ENCODE peak calls at places on chromosome 3, in seven cellular contexts. One of them, this sample, is unnamed.

GRCh38 chr3:146189519-146190173 is 28.7 kb upstream of the PLOD2 start:
- DNase-seq in frontal cortex: peak
- DNase-seq in A172: peak
- DNase-seq in activated CD4-positive, CD25-positive, alpha-beta regulatory T cell treated with anti-CD3 and anti-CD28 coated beads, Interleukin-2, amount 50 U/mL, for 72 hours: no peak
- DNase-seq in psoas muscle: no peak
- DNase-seq in activated CD8-positive, alpha-beta memory T cell treated with anti-CD3 and anti-CD28 coated beads for 1 hour: no peak
- DNase-seq in activated gamma-delta T cell treated with Interleukin-2 at 50 U/mL for 16 hours: no peak
- DNase-seq in this sample: no peak

GRCh38 chr3:61688307-61688695 is 126.9 kb downstream of the PTPRG start:
- DNase-seq in frontal cortex: no peak
- DNase-seq in A172: no peak
- DNase-seq in activated CD4-positive, CD25-positive, alpha-beta regulatory T cell treated with anti-CD3 and anti-CD28 coated beads, Interleukin-2, amount 50 U/mL, for 72 hours: no peak
- DNase-seq in psoas muscle: no peak
- DNase-seq in activated CD8-positive, alpha-beta memory T cell treated with anti-CD3 and anti-CD28 coated beads for 1 hour: no peak
- DNase-seq in activated gamma-delta T cell treated with Interleukin-2 at 50 U/mL for 16 hours: no peak
- DNase-seq in this sample: no peak

GRCh38 chr3:176633511-176633910 is 563.8 kb downstream of the TBL1XR1 start:
- DNase-seq in frontal cortex: no peak
- DNase-seq in A172: no peak
- DNase-seq in activated CD4-positive, CD25-positive, alpha-beta regulatory T cell treated with anti-CD3 and anti-CD28 coated beads, Interleukin-2, amount 50 U/mL, for 72 hours: no peak
- DNase-seq in psoas muscle: no peak
- DNase-seq in activated CD8-positive, alpha-beta memory T cell treated with anti-CD3 and anti-CD28 coated beads for 1 hour: no peak
- DNase-seq in activated gamma-delta T cell treated with Interleukin-2 at 50 U/mL for 16 hours: no peak
- DNase-seq in this sample: no peak

GRCh38 chr3:175737646-175738572 is 878.8 kb downstream of the NAALADL2 start:
- DNase-seq in frontal cortex: no peak
- DNase-seq in A172: peak
- DNase-seq in activated CD4-positive, CD25-positive, alpha-beta regulatory T cell treated with anti-CD3 and anti-CD28 coated beads, Interleukin-2, amount 50 U/mL, for 72 hours: no peak
- DNase-seq in psoas muscle: no peak
- DNase-seq in activated CD8-positive, alpha-beta memory T cell treated with anti-CD3 and anti-CD28 coated beads for 1 hour: no peak
- DNase-seq in activated gamma-delta T cell treated with Interleukin-2 at 50 U/mL for 16 hours: no peak
- DNase-seq in this sample: no peak

GRCh38 chr3:46845860-46846623 is 17.2 kb downstream of the MYL3 start:
- DNase-seq in frontal cortex: peak
- DNase-seq in A172: peak
- DNase-seq in activated CD4-positive, CD25-positive, alpha-beta regulatory T cell treated with anti-CD3 and anti-CD28 coated beads, Interleukin-2, amount 50 U/mL, for 72 hours: peak
- DNase-seq in psoas muscle: peak
- DNase-seq in activated CD8-positive, alpha-beta memory T cell treated with anti-CD3 and anti-CD28 coated beads for 1 hour: peak
- DNase-seq in activated gamma-delta T cell treated with Interleukin-2 at 50 U/mL for 16 hours: peak
- DNase-seq in this sample: peak

GRCh38 chr3:4224331-4224730 is 78.8 kb upstream of the SETMAR start:
- DNase-seq in frontal cortex: no peak
- DNase-seq in A172: no peak
- DNase-seq in activated CD4-positive, CD25-positive, alpha-beta regulatory T cell treated with anti-CD3 and anti-CD28 coated beads, Interleukin-2, amount 50 U/mL, for 72 hours: no peak
- DNase-seq in psoas muscle: no peak
- DNase-seq in activated CD8-positive, alpha-beta memory T cell treated with anti-CD3 and anti-CD28 coated beads for 1 hour: no peak
- DNase-seq in activated gamma-delta T cell treated with Interleukin-2 at 50 U/mL for 16 hours: no peak
- DNase-seq in this sample: no peak

GRCh38 chr3:190722181-190722905 is 140.2 kb downstream of the GMNC start:
- DNase-seq in frontal cortex: no peak
- DNase-seq in A172: no peak
- DNase-seq in activated CD4-positive, CD25-positive, alpha-beta regulatory T cell treated with anti-CD3 and anti-CD28 coated beads, Interleukin-2, amount 50 U/mL, for 72 hours: no peak
- DNase-seq in psoas muscle: no peak
- DNase-seq in activated CD8-positive, alpha-beta memory T cell treated with anti-CD3 and anti-CD28 coated beads for 1 hour: no peak
- DNase-seq in activated gamma-delta T cell treated with Interleukin-2 at 50 U/mL for 16 hours: no peak
- DNase-seq in this sample: no peak

GRCh38 chr3:41053220-41053619 is 146.1 kb upstream of the CTNNB1 start:
- DNase-seq in frontal cortex: no peak
- DNase-seq in A172: no peak
- DNase-seq in activated CD4-positive, CD25-positive, alpha-beta regulatory T cell treated with anti-CD3 and anti-CD28 coated beads, Interleukin-2, amount 50 U/mL, for 72 hours: no peak
- DNase-seq in psoas muscle: no peak
- DNase-seq in activated CD8-positive, alpha-beta memory T cell treated with anti-CD3 and anti-CD28 coated beads for 1 hour: no peak
- DNase-seq in activated gamma-delta T cell treated with Interleukin-2 at 50 U/mL for 16 hours: no peak
- DNase-seq in this sample: no peak

GRCh38 chr3:159669024-159669476 is 319.6 kb upstream of the IL12A start:
- DNase-seq in frontal cortex: no peak
- DNase-seq in A172: peak
- DNase-seq in activated CD4-positive, CD25-positive, alpha-beta regulatory T cell treated with anti-CD3 and anti-CD28 coated beads, Interleukin-2, amount 50 U/mL, for 72 hours: no peak
- DNase-seq in psoas muscle: no peak
- DNase-seq in activated CD8-positive, alpha-beta memory T cell treated with anti-CD3 and anti-CD28 coated beads for 1 hour: no peak
- DNase-seq in activated gamma-delta T cell treated with Interleukin-2 at 50 U/mL for 16 hours: no peak
- DNase-seq in this sample: no peak

GRCh38 chr3:123635717-123636116 is 50.9 kb upstream of the HACD2 start:
- DNase-seq in frontal cortex: no peak
- DNase-seq in A172: no peak
- DNase-seq in activated CD4-positive, CD25-positive, alpha-beta regulatory T cell treated with anti-CD3 and anti-CD28 coated beads, Interleukin-2, amount 50 U/mL, for 72 hours: no peak
- DNase-seq in psoas muscle: no peak
- DNase-seq in activated CD8-positive, alpha-beta memory T cell treated with anti-CD3 and anti-CD28 coated beads for 1 hour: no peak
- DNase-seq in activated gamma-delta T cell treated with Interleukin-2 at 50 U/mL for 16 hours: no peak
- DNase-seq in this sample: no peak

GRCh38 chr3:195207731-195208130 is 63.2 kb downstream of the XXYLT1 start:
- DNase-seq in frontal cortex: no peak
- DNase-seq in A172: no peak
- DNase-seq in activated CD4-positive, CD25-positive, alpha-beta regulatory T cell treated with anti-CD3 and anti-CD28 coated beads, Interleukin-2, amount 50 U/mL, for 72 hours: no peak
- DNase-seq in psoas muscle: no peak
- DNase-seq in activated CD8-positive, alpha-beta memory T cell treated with anti-CD3 and anti-CD28 coated beads for 1 hour: no peak
- DNase-seq in activated gamma-delta T cell treated with Interleukin-2 at 50 U/mL for 16 hours: no peak
- DNase-seq in this sample: no peak

GRCh38 chr3:182364323-182364722 is 429.0 kb upstream of the ATP11B start:
- DNase-seq in frontal cortex: peak
- DNase-seq in A172: peak
- DNase-seq in activated CD4-positive, CD25-positive, alpha-beta regulatory T cell treated with anti-CD3 and anti-CD28 coated beads, Interleukin-2, amount 50 U/mL, for 72 hours: no peak
- DNase-seq in psoas muscle: no peak
- DNase-seq in activated CD8-positive, alpha-beta memory T cell treated with anti-CD3 and anti-CD28 coated beads for 1 hour: no peak
- DNase-seq in activated gamma-delta T cell treated with Interleukin-2 at 50 U/mL for 16 hours: no peak
- DNase-seq in this sample: peak

GRCh38 chr3:179788996-179789395 is 136.2 kb downstream of the USP13 start:
- DNase-seq in frontal cortex: no peak
- DNase-seq in A172: no peak
- DNase-seq in activated CD4-positive, CD25-positive, alpha-beta regulatory T cell treated with anti-CD3 and anti-CD28 coated beads, Interleukin-2, amount 50 U/mL, for 72 hours: no peak
- DNase-seq in psoas muscle: no peak
- DNase-seq in activated CD8-positive, alpha-beta memory T cell treated with anti-CD3 and anti-CD28 coated beads for 1 hour: no peak
- DNase-seq in activated gamma-delta T cell treated with Interleukin-2 at 50 U/mL for 16 hours: no peak
- DNase-seq in this sample: no peak

GRCh38 chr3:81003817-81004216 is 757.6 kb downstream of the GBE1 start:
- DNase-seq in frontal cortex: no peak
- DNase-seq in A172: no peak
- DNase-seq in activated CD4-positive, CD25-positive, alpha-beta regulatory T cell treated with anti-CD3 and anti-CD28 coated beads, Interleukin-2, amount 50 U/mL, for 72 hours: no peak
- DNase-seq in psoas muscle: no peak
- DNase-seq in activated CD8-positive, alpha-beta memory T cell treated with anti-CD3 and anti-CD28 coated beads for 1 hour: no peak
- DNase-seq in activated gamma-delta T cell treated with Interleukin-2 at 50 U/mL for 16 hours: no peak
- DNase-seq in this sample: no peak

GRCh38 chr3:69364354-69364753 is 21.5 kb downstream of the FRMD4B start:
- DNase-seq in frontal cortex: no peak
- DNase-seq in A172: peak
- DNase-seq in activated CD4-positive, CD25-positive, alpha-beta regulatory T cell treated with anti-CD3 and anti-CD28 coated beads, Interleukin-2, amount 50 U/mL, for 72 hours: no peak
- DNase-seq in psoas muscle: no peak
- DNase-seq in activated CD8-positive, alpha-beta memory T cell treated with anti-CD3 and anti-CD28 coated beads for 1 hour: no peak
- DNase-seq in activated gamma-delta T cell treated with Interleukin-2 at 50 U/mL for 16 hours: no peak
- DNase-seq in this sample: no peak

GRCh38 chr3:24639640-24640329 is 145.1 kb upstream of the THRB start:
- DNase-seq in frontal cortex: no peak
- DNase-seq in A172: no peak
- DNase-seq in activated CD4-positive, CD25-positive, alpha-beta regulatory T cell treated with anti-CD3 and anti-CD28 coated beads, Interleukin-2, amount 50 U/mL, for 72 hours: no peak
- DNase-seq in psoas muscle: no peak
- DNase-seq in activated CD8-positive, alpha-beta memory T cell treated with anti-CD3 and anti-CD28 coated beads for 1 hour: no peak
- DNase-seq in activated gamma-delta T cell treated with Interleukin-2 at 50 U/mL for 16 hours: no peak
- DNase-seq in this sample: no peak

GRCh38 chr3:108124337-108125150 is 33.7 kb upstream of the CD47 start:
- DNase-seq in frontal cortex: no peak
- DNase-seq in A172: no peak
- DNase-seq in activated CD4-positive, CD25-positive, alpha-beta regulatory T cell treated with anti-CD3 and anti-CD28 coated beads, Interleukin-2, amount 50 U/mL, for 72 hours: peak
- DNase-seq in psoas muscle: no peak
- DNase-seq in activated CD8-positive, alpha-beta memory T cell treated with anti-CD3 and anti-CD28 coated beads for 1 hour: peak
- DNase-seq in activated gamma-delta T cell treated with Interleukin-2 at 50 U/mL for 16 hours: peak
- DNase-seq in this sample: no peak

GRCh38 chr3:124995460-124995994 is 60.3 kb downstream of the HEG1 start:
- DNase-seq in frontal cortex: peak
- DNase-seq in A172: peak
- DNase-seq in activated CD4-positive, CD25-positive, alpha-beta regulatory T cell treated with anti-CD3 and anti-CD28 coated beads, Interleukin-2, amount 50 U/mL, for 72 hours: no peak
- DNase-seq in psoas muscle: peak
- DNase-seq in activated CD8-positive, alpha-beta memory T cell treated with anti-CD3 and anti-CD28 coated beads for 1 hour: peak
- DNase-seq in activated gamma-delta T cell treated with Interleukin-2 at 50 U/mL for 16 hours: peak
- DNase-seq in this sample: no peak

GRCh38 chr3:45607790-45608189 is 13.2 kb downstream of the LIMD1 start:
- DNase-seq in frontal cortex: no peak
- DNase-seq in A172: peak
- DNase-seq in activated CD4-positive, CD25-positive, alpha-beta regulatory T cell treated with anti-CD3 and anti-CD28 coated beads, Interleukin-2, amount 50 U/mL, for 72 hours: no peak
- DNase-seq in psoas muscle: no peak
- DNase-seq in activated CD8-positive, alpha-beta memory T cell treated with anti-CD3 and anti-CD28 coated beads for 1 hour: no peak
- DNase-seq in activated gamma-delta T cell treated with Interleukin-2 at 50 U/mL for 16 hours: no peak
- DNase-seq in this sample: no peak

GRCh38 chr3:105647047-105647446 is 221.8 kb downstream of the CBLB start:
- DNase-seq in frontal cortex: no peak
- DNase-seq in A172: peak
- DNase-seq in activated CD4-positive, CD25-positive, alpha-beta regulatory T cell treated with anti-CD3 and anti-CD28 coated beads, Interleukin-2, amount 50 U/mL, for 72 hours: no peak
- DNase-seq in psoas muscle: no peak
- DNase-seq in activated CD8-positive, alpha-beta memory T cell treated with anti-CD3 and anti-CD28 coated beads for 1 hour: no peak
- DNase-seq in activated gamma-delta T cell treated with Interleukin-2 at 50 U/mL for 16 hours: no peak
- DNase-seq in this sample: no peak

GRCh38 chr3:36842275-36842674 is 77.9 kb upstream of the DCLK3 start:
- DNase-seq in frontal cortex: no peak
- DNase-seq in A172: no peak
- DNase-seq in activated CD4-positive, CD25-positive, alpha-beta regulatory T cell treated with anti-CD3 and anti-CD28 coated beads, Interleukin-2, amount 50 U/mL, for 72 hours: no peak
- DNase-seq in psoas muscle: no peak
- DNase-seq in activated CD8-positive, alpha-beta memory T cell treated with anti-CD3 and anti-CD28 coated beads for 1 hour: no peak
- DNase-seq in activated gamma-delta T cell treated with Interleukin-2 at 50 U/mL for 16 hours: no peak
- DNase-seq in this sample: no peak

GRCh38 chr3:112775011-112775742 is 71.5 kb downstream of the CD200R1L start:
- DNase-seq in frontal cortex: no peak
- DNase-seq in A172: no peak
- DNase-seq in activated CD4-positive, CD25-positive, alpha-beta regulatory T cell treated with anti-CD3 and anti-CD28 coated beads, Interleukin-2, amount 50 U/mL, for 72 hours: no peak
- DNase-seq in psoas muscle: no peak
- DNase-seq in activated CD8-positive, alpha-beta memory T cell treated with anti-CD3 and anti-CD28 coated beads for 1 hour: no peak
- DNase-seq in activated gamma-delta T cell treated with Interleukin-2 at 50 U/mL for 16 hours: no peak
- DNase-seq in this sample: no peak

GRCh38 chr3:96970211-96970610 is 155.8 kb downstream of the EPHA6 start:
- DNase-seq in frontal cortex: no peak
- DNase-seq in A172: no peak
- DNase-seq in activated CD4-positive, CD25-positive, alpha-beta regulatory T cell treated with anti-CD3 and anti-CD28 coated beads, Interleukin-2, amount 50 U/mL, for 72 hours: no peak
- DNase-seq in psoas muscle: no peak
- DNase-seq in activated CD8-positive, alpha-beta memory T cell treated with anti-CD3 and anti-CD28 coated beads for 1 hour: no peak
- DNase-seq in activated gamma-delta T cell treated with Interleukin-2 at 50 U/mL for 16 hours: no peak
- DNase-seq in this sample: no peak

GRCh38 chr3:175198991-175199390 is 339.9 kb downstream of the NAALADL2 start:
- DNase-seq in frontal cortex: no peak
- DNase-seq in A172: no peak
- DNase-seq in activated CD4-positive, CD25-positive, alpha-beta regulatory T cell treated with anti-CD3 and anti-CD28 coated beads, Interleukin-2, amount 50 U/mL, for 72 hours: no peak
- DNase-seq in psoas muscle: no peak
- DNase-seq in activated CD8-positive, alpha-beta memory T cell treated with anti-CD3 and anti-CD28 coated beads for 1 hour: no peak
- DNase-seq in activated gamma-delta T cell treated with Interleukin-2 at 50 U/mL for 16 hours: no peak
- DNase-seq in this sample: no peak

GRCh38 chr3:45814322-45814721 is 18.0 kb upstream of the SLC6A20 start:
- DNase-seq in frontal cortex: no peak
- DNase-seq in A172: no peak
- DNase-seq in activated CD4-positive, CD25-positive, alpha-beta regulatory T cell treated with anti-CD3 and anti-CD28 coated beads, Interleukin-2, amount 50 U/mL, for 72 hours: no peak
- DNase-seq in psoas muscle: no peak
- DNase-seq in activated CD8-positive, alpha-beta memory T cell treated with anti-CD3 and anti-CD28 coated beads for 1 hour: no peak
- DNase-seq in activated gamma-delta T cell treated with Interleukin-2 at 50 U/mL for 16 hours: no peak
- DNase-seq in this sample: no peak

GRCh38 chr3:98699132-98699531 is 64.0 kb upstream of the ST3GAL6 start:
- DNase-seq in frontal cortex: no peak
- DNase-seq in A172: no peak
- DNase-seq in activated CD4-positive, CD25-positive, alpha-beta regulatory T cell treated with anti-CD3 and anti-CD28 coated beads, Interleukin-2, amount 50 U/mL, for 72 hours: no peak
- DNase-seq in psoas muscle: no peak
- DNase-seq in activated CD8-positive, alpha-beta memory T cell treated with anti-CD3 and anti-CD28 coated beads for 1 hour: no peak
- DNase-seq in activated gamma-delta T cell treated with Interleukin-2 at 50 U/mL for 16 hours: no peak
- DNase-seq in this sample: no peak

GRCh38 chr3:24141548-24141947 is 196.5 kb downstream of the NR1D2 start:
- DNase-seq in frontal cortex: no peak
- DNase-seq in A172: no peak
- DNase-seq in activated CD4-positive, CD25-positive, alpha-beta regulatory T cell treated with anti-CD3 and anti-CD28 coated beads, Interleukin-2, amount 50 U/mL, for 72 hours: no peak
- DNase-seq in psoas muscle: no peak
- DNase-seq in activated CD8-positive, alpha-beta memory T cell treated with anti-CD3 and anti-CD28 coated beads for 1 hour: no peak
- DNase-seq in activated gamma-delta T cell treated with Interleukin-2 at 50 U/mL for 16 hours: no peak
- DNase-seq in this sample: no peak

GRCh38 chr3:45848392-45848791 is 6.5 kb upstream of the LZTFL1 start:
- DNase-seq in frontal cortex: no peak
- DNase-seq in A172: no peak
- DNase-seq in activated CD4-positive, CD25-positive, alpha-beta regulatory T cell treated with anti-CD3 and anti-CD28 coated beads, Interleukin-2, amount 50 U/mL, for 72 hours: no peak
- DNase-seq in psoas muscle: no peak
- DNase-seq in activated CD8-positive, alpha-beta memory T cell treated with anti-CD3 and anti-CD28 coated beads for 1 hour: no peak
- DNase-seq in activated gamma-delta T cell treated with Interleukin-2 at 50 U/mL for 16 hours: no peak
- DNase-seq in this sample: no peak